ENCODE peak calls at places on chromosomes 6 and 20, in five cellular contexts. A is iris pigment epithelial cell; X is NCI-H2107; K is natural killer cell treated with Interleukin-12 subunit alpha and Interleukin-12 subunit beta and Interleukin-15 and Interleukin-18, amount 100 ng/mL, for 72 hours; U is glomerular endothelial cell. H is an unnamed sample.

GRCh38 chr20:5781798-5782750 is 31.9 kb downstream of the SHLD1 start:
- DNase-seq in U (no peak), A (no peak), K (no peak), X (no peak), H (no peak)

GRCh38 chr20:46438156-46438750 is 31.8 kb upstream of the ELMO2 start:
- DNase-seq in U (no peak), K (no peak), A (peak; percentile 38), X (peak; percentile 4), H (peak; percentile 39)

GRCh38 chr20:1430004-1430451 is 36.6 kb downstream of the NSFL1C start:
- DNase-seq in U (no peak), K (no peak), A (peak; percentile 80), X (no peak), H (no peak)

GRCh38 chr6:44043479-44044153 is 83.6 kb downstream of the MRPL14 start:
- DNase-seq in A (no peak), U (no peak), X (no peak), K (no peak), H (peak; percentile 59)

GRCh38 chr20:539848-540247 is 3.7 kb downstream of the CSNK2A1 start:
- DNase-seq in A (peak; percentile 74), X (no peak), K (no peak), U (no peak), H (no peak)

GRCh38 chr6:93794161-93794560 is 374.8 kb upstream of the EPHA7 start:
- DNase-seq in X (no peak), U (no peak), K (no peak), A (peak; percentile 53), H (no peak)

GRCh38 chr6:146962332-146962731 is 241.9 kb upstream of the STXBP5 start:
- DNase-seq in A (no peak), K (no peak), X (no peak), U (no peak), H (no peak)

GRCh38 chr6:42365021-42365420 is 86.7 kb downstream of the TRERF1 start:
- DNase-seq in X (no peak), K (no peak), A (no peak), U (no peak), H (no peak)

GRCh38 chr20:61733891-61734732 is 331.6 kb downstream of the TAF4 start:
- DNase-seq in A (no peak), X (no peak), K (no peak), U (no peak), H (no peak)

GRCh38 chr6:33860706-33861474 is 57.1 kb upstream of the MLN start:
- DNase-seq in A (peak; percentile 62), U (no peak), X (peak; percentile 24), K (no peak), H (no peak)

GRCh38 chr20:24485981-24486380 is 16.6 kb downstream of the SYNDIG1 start:
- DNase-seq in U (no peak), A (no peak), X (no peak), K (no peak), H (no peak)

GRCh38 chr20:9344080-9344920 is 170.1 kb upstream of the LAMP5 start:
- DNase-seq in U (peak; percentile 48), A (peak; percentile 77), K (no peak), X (no peak), H (no peak)

GRCh38 chr6:74932214-74932923 is 273.5 kb downstream of the COL12A1 start:
- DNase-seq in X (no peak), K (no peak), A (peak; percentile 1), U (no peak), H (no peak)

GRCh38 chr6:31479933-31480535 is 17.9 kb upstream of the MICB start:
- DNase-seq in X (peak; percentile 1), U (no peak), A (no peak), K (no peak), H (no peak)

GRCh38 chr20:62122659-62123449 is 579 bp downstream of the LSM14B start:
- DNase-seq in X (no peak), U (no peak), K (peak; percentile 69), A (peak; percentile 39), H (peak; percentile 72)

GRCh38 chr6:1667012-1667804 is 57.5 kb downstream of the FOXC1 start:
- DNase-seq in K (no peak), X (no peak), A (peak; percentile 91), U (no peak), H (no peak)

GRCh38 chr20:2652724-2653510 is 485 bp downstream of the NOP56 start:
- DNase-seq in U (no peak), K (no peak), A (peak; percentile 15), X (no peak), H (peak; percentile 65)